ENCODE peak calls at places on chromosome 15, in four cellular contexts. J is hippocampal formation; G is activated T-cell treated with anti-CD3 and anti-CD28 coated beads, Interleukin-2, amount 50 U/mL, for 48 hours; D is naive thymus-derived CD8-positive, alpha-beta T cell. C is an unnamed sample.

GRCh38 chr15:66294932-66295235 is 1.5 kb downstream of the DIS3L start:
- DNase-seq in G (no peak), J (no peak), D (no peak), C (no peak)

GRCh38 chr15:66721501-66721937 is 19.5 kb downstream of the SMAD6 start:
- DNase-seq in D (no peak), J (no peak), G (no peak), C (no peak)

GRCh38 chr15:39599871-39600270 is 19.0 kb downstream of the THBS1 start:
- DNase-seq in D (no peak), J (no peak), G (no peak), C (no peak)

GRCh38 chr15:24919446-24919845 is 35.3 kb upstream of the SNRPN start:
- DNase-seq in J (no peak), D (no peak), G (no peak), C (no peak)

GRCh38 chr15:58487724-58488120 is 55.9 kb downstream of the LIPC start:
- DNase-seq in J (no peak), D (no peak), G (no peak), C (no peak)

GRCh38 chr15:73504885-73505284 is 61.9 kb downstream of the REC114 start:
- DNase-seq in D (no peak), J (no peak), G (no peak), C (no peak)

GRCh38 chr15:31254431-31255175 is 72.0 kb upstream of the KLF13 start:
- DNase-seq in G (no peak), D (no peak), J (no peak), C (no peak)

GRCh38 chr15:46151786-46152185 is 517.0 kb downstream of the SQOR start:
- DNase-seq in J (no peak), D (no peak), G (no peak), C (no peak)

GRCh38 chr15:99615460-99615859 is 49.7 kb downstream of the MEF2A start:
- DNase-seq in J (no peak), D (no peak), G (no peak), C (no peak)

GRCh38 chr15:83698294-83698693 is 44.4 kb downstream of the ADAMTSL3 start:
- DNase-seq in G (no peak), D (no peak), J (no peak), C (no peak)

GRCh38 chr15:70164910-70165791 is 67.4 kb upstream of the TLE3 start:
- DNase-seq in D (no peak), J (no peak), G (no peak), C (no peak)

GRCh38 chr15:63677778-63678177 is 80.6 kb downstream of the FBXL22 start:
- DNase-seq in D (no peak), G (no peak), J (no peak), C (no peak)